ENCODE peak calls at places on chromosomes 11 and 22, in eight cellular contexts. Y is tibial artery; Q is tibial nerve; S is CD8-positive, alpha-beta T cell; P is astrocyte; K is MM.1S; I is AG04450; X is pancreas. U is an unnamed sample. For H3K27me3, the result is how much of the 10 kb centered on the place peaks cover.

GRCh38 chr11:88626216-88626615 is 288.7 kb upstream of the CTSC start:
- DNase-seq in K (no peak), P (peak), X (no peak), Y (no peak), S (no peak), I (no peak), Q (no peak), U (no peak)

GRCh38 chr11:70397336-70397982 is 870 bp upstream of the CTTN start:
- DNase-seq in P (peak), X (no peak), S (no peak), I (no peak), Q (no peak), Y (no peak), K (no peak), U (no peak)

GRCh38 chr11:116715383-116715782 is 57.4 kb downstream of the BUD13 start:
- DNase-seq in P (no peak), X (no peak), K (no peak), S (no peak), Y (no peak), I (no peak), Q (no peak), U (no peak)

GRCh38 chr11:73186294-73186850 is 31.7 kb upstream of the P2RY2 start:
- DNase-seq in Q (no peak), P (no peak), S (no peak), K (no peak), X (no peak), Y (peak), I (no peak), U (no peak)

GRCh38 chr11:122981388-122982264 is at the start of gene BSX:
- DNase-seq in S (peak), Q (no peak), Y (no peak), K (peak), X (peak), P (peak), I (no peak), U (peak)

GRCh38 chr11:26204110-26204509 is 127.8 kb upstream of the ANO3 start:
- DNase-seq in Q (no peak), P (no peak), K (no peak), Y (no peak), S (no peak), I (no peak), X (no peak), U (no peak)

GRCh38 chr22:46149493-46149997 is 781 bp upstream of the PPARA start:
- DNase-seq in I (no peak), K (peak), S (peak), Y (peak), X (peak), P (no peak), Q (peak), U (no peak)

GRCh38 chr11:104078250-104078649 is 41.8 kb downstream of the DDI1 start:
- DNase-seq in P (no peak), S (no peak), I (no peak), K (no peak), Q (no peak), X (no peak), Y (no peak), U (no peak)

GRCh38 chr11:100730266-100730665 is 43.2 kb downstream of the ARHGAP42 start:
- DNase-seq in S (no peak), Y (no peak), K (no peak), I (no peak), P (peak), X (no peak), Q (no peak), U (no peak)

GRCh38 chr11:62545437-62546243 is 966 bp downstream of the AHNAK start:
- DNase-seq in X (peak), Y (peak), K (no peak), S (peak), Q (peak), P (peak), I (peak), U (no peak)

GRCh38 chr11:104451193-104451592 is 287.2 kb upstream of the PDGFD start:
- DNase-seq in P (no peak), K (no peak), Q (no peak), S (no peak), Y (no peak), X (no peak), I (no peak), U (no peak)

GRCh38 chr11:35712533-35712932 is 50.0 kb downstream of the TRIM44 start:
- DNase-seq in Q (no peak), I (no peak), K (no peak), S (no peak), P (no peak), Y (no peak), X (no peak), U (no peak)

DNA sequence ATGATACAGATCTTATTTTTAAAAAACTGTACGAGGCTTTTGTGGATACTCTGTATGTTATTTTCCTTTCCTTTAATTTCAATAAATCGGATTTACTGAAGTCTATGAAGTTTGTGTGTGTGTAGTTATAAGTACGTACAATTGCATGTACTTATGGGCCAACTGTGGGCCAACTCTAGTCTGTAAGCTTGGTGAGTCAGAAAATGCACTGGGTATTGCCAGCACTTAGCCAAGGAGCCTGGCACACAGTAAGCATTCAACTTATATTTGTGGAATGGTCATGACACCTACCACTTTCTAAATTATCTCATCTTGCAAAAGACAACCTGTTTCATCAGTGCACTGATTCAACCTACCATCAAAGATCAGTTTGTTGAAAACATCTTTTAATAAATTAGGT is 32.6 kb downstream of the THAP12 start:
- DNase-seq in I (no peak), Y (no peak), S (no peak), X (no peak), P (no peak), K (no peak), Q (no peak), U (no peak)
- TF ChIP-seq CTCF in I (no peak), Y (no peak), S (no peak), X (no peak), P (no peak), K (no peak), Q (no peak), U (no peak)

GRCh38 chr11:60761436-60762190 is 4.9 kb downstream of the MS4A15 start:
- DNase-seq in I (no peak), K (peak), P (no peak), X (no peak), Y (peak), Q (no peak), S (no peak), U (no peak)
- H3K4me3 ChIP-seq in I (no peak), K (no peak), P (no peak), X (no peak), Y (no peak), Q (no peak), S (no peak), U (no peak)

GRCh38 chr22:48072777-48073176 is 1310.3 kb downstream of the TBC1D22A start:
- DNase-seq in P (no peak), X (no peak), K (no peak), I (no peak), Y (no peak), S (no peak), Q (no peak), U (no peak)
- H3K27me3 ChIP-seq in P (under half), X (under half), K (under half), I (under half), Y (under half), S (under half), Q (under half), U (under half)

GRCh38 chr11:117872962-117873827 is 3.3 kb downstream of the FXYD6 start:
- DNase-seq in I (no peak), Q (no peak), X (no peak), Y (no peak), S (no peak), P (no peak), K (peak), U (no peak)
- TF ChIP-seq CTCF in I (no peak), Q (no peak), X (no peak), Y (no peak), S (no peak), P (no peak), K (no peak), U (no peak)

GRCh38 chr11:134394311-134394710 is 17.7 kb downstream of the B3GAT1 start:
- DNase-seq in P (no peak), I (no peak), K (no peak), S (no peak), Q (no peak), X (no peak), Y (no peak), U (no peak)
- H3K4me3 ChIP-seq in P (no peak), I (no peak), K (no peak), S (no peak), Q (no peak), X (no peak), Y (no peak), U (no peak)

GRCh38 chr22:26380072-26380471 is 49.0 kb upstream of the ASPHD2 start:
- DNase-seq in Y (no peak), Q (no peak), K (no peak), I (no peak), X (no peak), S (no peak), P (no peak), U (no peak)
- H3K27me3 ChIP-seq in Y (under half), Q (under half), K (under half), I (under half), X (under half), S (under half), P (half or more), U (under half)

GRCh38 chr11:94518300-94518699 is 6.0 kb downstream of the C11orf97 start:
- DNase-seq in Q (no peak), Y (no peak), P (no peak), K (no peak), X (no peak), I (no peak), S (no peak), U (no peak)

GRCh38 chr11:94525933-94526332 is 13.7 kb downstream of the C11orf97 start:
- DNase-seq in Y (no peak), I (no peak), P (peak), Q (peak), S (no peak), X (peak), K (no peak), U (no peak)

GRCh38 chr11:94524293-94524692 is 12.0 kb downstream of the C11orf97 start:
- DNase-seq in X (no peak), Q (no peak), K (peak), I (no peak), P (no peak), Y (no peak), S (no peak), U (no peak)

GRCh38 chr11:94519478-94520084 is 7.3 kb downstream of the C11orf97 start:
- DNase-seq in X (no peak), P (no peak), S (peak), Q (peak), Y (no peak), I (no peak), K (peak), U (no peak)

GRCh38 chr11:94521684-94522083 is 9.4 kb downstream of the C11orf97 start:
- DNase-seq in Q (no peak), P (no peak), I (no peak), Y (no peak), X (no peak), S (no peak), K (no peak), U (no peak)
- TF ChIP-seq CTCF in Q (no peak), P (peak), I (peak), Y (peak), X (peak), S (no peak), K (peak), U (peak)